ENCODE peak calls at places on chromosomes 11 and 22, in four cellular contexts. M is WTC11, S is HepG2, R is K562. H is an unnamed sample.

GRCh38 chr11:72864692-72865655 is 50.8 kb downstream of the ATG16L2 start:
- DNase-seq in M (no peak), S (no peak), R (no peak), H (no peak)

GRCh38 chr11:64357904-64358535 is 942 bp upstream of the RPS6KA4 start:
- DNase-seq in M (no peak), S (peak; percentile 20), R (peak; percentile 69), H (no peak)

GRCh38 chr11:116061322-116061721 is 557.1 kb upstream of the CADM1 start:
- DNase-seq in M (no peak), S (no peak), R (no peak), H (no peak)

GRCh38 chr11:2422461-2423156 is 21.7 kb downstream of the TRPM5 start:
- DNase-seq in M (no peak), S (no peak), R (no peak), H (no peak)

GRCh38 chr11:84887055-84887629 is 740.0 kb downstream of the DLG2 start:
- DNase-seq in M (no peak), S (no peak), R (no peak), H (no peak)

GRCh38 chr22:44620129-44620840 is 81.7 kb upstream of the PRR5 start:
- DNase-seq in M (peak; percentile 84), S (peak; percentile 49), R (peak; percentile 31), H (no peak)

GRCh38 chr11:83862691-83863090 is 576.5 kb upstream of the CCDC90B start:
- DNase-seq in M (no peak), S (no peak), R (no peak), H (no peak)

GRCh38 chr22:33853200-33854097 is 66.8 kb downstream of the LARGE1 start:
- DNase-seq in M (peak; percentile 30), S (peak; percentile 19), R (no peak), H (no peak)

GRCh38 chr11:1281974-1282365 is 27.5 kb downstream of the TOLLIP start:
- DNase-seq in M (no peak), S (no peak), R (no peak), H (no peak)

GRCh38 chr11:297666-298405 is 1.5 kb downstream of the IFITM5 start:
- DNase-seq in M (peak; percentile 21), S (peak; percentile 24), R (peak; percentile 70), H (no peak)

GRCh38 chr11:129018991-129019390 is 76.3 kb upstream of the TP53AIP1 start:
- DNase-seq in M (no peak), S (no peak), R (no peak), H (no peak)

GRCh38 chr22:50129121-50129734 is 39.4 kb downstream of the MOV10L1 start:
- DNase-seq in M (no peak), S (no peak), R (no peak), H (no peak)

GRCh38 chr11:7612661-7613393 is 60.5 kb downstream of the CYB5R2 start:
- DNase-seq in M (no peak), S (peak; percentile 88), R (no peak), H (no peak)

GRCh38 chr11:46675288-46675851 is 25.0 kb downstream of the ARHGAP1 start:
- DNase-seq in M (no peak), S (peak; percentile 55), R (no peak), H (no peak)

GRCh38 chr11:35087648-35088047 is 51.3 kb upstream of the CD44 start:
- DNase-seq in M (no peak), S (no peak), R (no peak), H (no peak)

DNA sequence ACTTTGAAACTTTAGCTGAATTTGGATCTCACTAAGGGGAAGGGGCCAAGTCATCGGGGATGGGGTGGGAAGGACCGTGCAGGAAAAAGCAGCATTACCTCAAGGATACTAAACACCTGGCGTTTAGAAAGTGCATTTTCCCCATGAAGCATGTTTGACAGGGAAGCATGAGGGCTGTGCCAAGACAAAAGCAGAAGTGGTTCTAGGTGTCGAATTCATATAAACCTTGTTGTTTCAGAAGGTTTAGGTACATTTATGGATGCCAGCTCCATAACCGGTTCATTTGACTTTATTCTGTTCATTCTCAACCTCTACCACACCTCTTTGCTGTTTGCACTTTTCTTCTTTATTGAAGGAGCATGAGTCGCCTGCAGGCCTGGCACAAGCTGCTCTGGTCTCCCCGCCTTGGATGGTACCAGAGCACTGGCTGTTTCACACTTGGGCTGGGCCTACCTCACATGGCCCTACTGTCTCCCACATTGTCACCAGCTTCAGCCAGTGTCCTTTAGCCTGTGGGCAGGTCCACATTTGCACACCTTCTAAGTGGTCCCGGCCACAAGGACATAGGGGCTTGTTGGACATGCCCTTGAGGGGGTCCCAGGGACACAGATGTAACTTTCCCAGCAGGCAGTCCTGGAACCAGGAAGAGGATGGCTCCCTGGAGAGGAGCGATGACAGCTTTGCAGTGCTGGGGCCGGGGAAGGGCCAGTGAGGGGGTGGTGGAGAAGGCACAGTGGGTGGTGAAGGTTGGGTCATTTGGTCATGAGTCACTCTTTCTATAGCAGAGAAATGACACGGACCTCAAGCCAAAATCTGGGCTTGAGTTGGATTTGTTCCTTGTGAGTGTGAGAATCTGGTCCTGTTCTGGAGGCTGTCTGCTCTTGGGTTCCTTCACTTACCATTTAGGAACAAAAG is 3.2 kb upstream of the ST14 start:
- DNase-seq in M (no peak), S (no peak), R (no peak), H (no peak)
- TF ChIP-seq ELF4 in M (no peak), S (no peak), R (no peak), H (no peak)

GRCh38 chr11:75267171-75267970 is 26.8 kb downstream of the TPBGL start:
- DNase-seq in M (no peak), S (no peak), R (peak; percentile 59), H (no peak)
- TF ChIP-seq ELF4 in M (no peak), S (no peak), R (no peak), H (no peak)

DNA sequence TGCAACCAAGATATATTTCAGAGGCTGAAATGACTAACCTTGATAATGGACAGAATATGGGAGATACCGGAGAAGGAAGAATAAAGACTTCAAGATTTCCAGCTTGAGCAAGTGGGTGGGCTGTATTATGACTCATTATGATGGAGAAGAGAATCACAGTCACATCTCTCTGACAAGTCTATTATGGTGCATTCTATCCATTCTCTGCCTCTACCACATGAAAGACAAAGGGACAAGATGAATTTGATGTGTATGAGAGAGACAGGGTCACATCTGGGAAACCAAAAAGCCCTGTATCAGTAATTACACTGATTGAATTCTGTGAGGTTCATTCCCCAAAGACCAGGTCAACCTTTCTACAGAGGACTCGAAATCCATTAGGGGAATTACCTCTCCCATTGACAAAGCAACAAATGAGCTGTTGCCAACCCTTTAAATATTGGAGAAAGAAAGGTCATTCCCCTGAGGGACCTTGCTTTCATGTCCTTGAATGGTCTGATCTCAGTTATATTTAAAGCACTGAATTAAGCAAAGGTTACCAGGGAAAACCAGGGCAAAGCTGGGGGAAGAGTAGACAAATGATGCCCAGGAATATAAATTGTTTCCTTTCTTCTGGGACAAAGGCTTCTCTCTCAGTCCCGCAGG is 109.6 kb downstream of the USP35 start:
- DNase-seq in M (no peak), S (no peak), R (no peak), H (no peak)
- TF ChIP-seq ELF4 in M (no peak), S (no peak), R (no peak), H (no peak)

DNA sequence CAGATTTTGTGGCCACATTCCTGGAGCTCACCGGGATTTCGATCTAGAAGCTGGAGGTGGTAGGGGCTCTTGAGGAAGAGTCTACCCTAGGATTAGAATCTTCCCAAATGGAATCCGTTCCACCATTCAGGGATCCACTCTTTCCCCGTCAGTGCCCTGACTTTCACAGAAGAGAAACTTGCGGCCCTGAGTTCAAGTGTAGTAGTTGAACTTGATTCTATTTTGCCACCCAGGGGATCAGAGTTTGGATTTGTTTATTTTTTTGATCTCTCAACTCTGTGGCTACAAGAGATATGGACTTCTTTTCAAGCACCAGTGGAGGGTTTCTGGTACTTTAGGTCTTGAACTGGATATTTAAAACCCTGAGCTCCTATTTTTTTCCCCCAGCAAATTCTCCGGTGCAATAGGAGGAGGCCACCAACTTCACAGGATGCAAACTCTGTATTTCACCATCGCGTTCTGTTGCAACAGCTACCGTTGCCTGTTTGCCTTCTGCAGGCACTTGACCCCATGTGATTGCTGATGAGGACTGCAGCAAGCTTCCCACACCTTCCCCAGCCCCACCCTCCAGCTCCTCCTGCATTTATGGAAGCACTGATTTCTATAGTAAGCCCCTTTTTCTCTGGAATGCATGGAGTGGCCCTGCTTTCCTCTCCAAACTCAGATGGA is 14.8 kb upstream of the MRGPRF start:
- DNase-seq in M (no peak), S (peak; percentile 56), R (no peak), H (no peak)
- TF ChIP-seq ELF4 in M (no peak), S (no peak), R (no peak), H (no peak)

GRCh38 chr11:30435488-30435887 is 112.6 kb downstream of the ARL14EP start:
- DNase-seq in M (no peak), S (no peak), R (no peak), H (no peak)
- TF ChIP-seq ELF4 in M (no peak), S (no peak), R (no peak), H (no peak)

GRCh38 chr11:28049338-28050216 is 58.4 kb downstream of the KIF18A start:
- DNase-seq in M (no peak), S (no peak), R (no peak), H (peak; percentile 9)
- TF ChIP-seq ELF4 in M (no peak), S (no peak), R (no peak), H (no peak)

GRCh38 chr11:74282863-74283484 is 28.5 kb downstream of the P4HA3 start:
- DNase-seq in M (no peak), S (no peak), R (no peak), H (no peak)

GRCh38 chr11:74283580-74284180 is 27.8 kb downstream of the P4HA3 start:
- DNase-seq in M (no peak), S (no peak), R (no peak), H (no peak)

GRCh38 chr11:74288161-74288560 is 23.3 kb downstream of the P4HA3 start:
- DNase-seq in M (no peak), S (no peak), R (no peak), H (no peak)

GRCh38 chr11:74282421-74282820 is 29.0 kb downstream of the P4HA3 start:
- DNase-seq in M (no peak), S (no peak), R (no peak), H (no peak)

DNA sequence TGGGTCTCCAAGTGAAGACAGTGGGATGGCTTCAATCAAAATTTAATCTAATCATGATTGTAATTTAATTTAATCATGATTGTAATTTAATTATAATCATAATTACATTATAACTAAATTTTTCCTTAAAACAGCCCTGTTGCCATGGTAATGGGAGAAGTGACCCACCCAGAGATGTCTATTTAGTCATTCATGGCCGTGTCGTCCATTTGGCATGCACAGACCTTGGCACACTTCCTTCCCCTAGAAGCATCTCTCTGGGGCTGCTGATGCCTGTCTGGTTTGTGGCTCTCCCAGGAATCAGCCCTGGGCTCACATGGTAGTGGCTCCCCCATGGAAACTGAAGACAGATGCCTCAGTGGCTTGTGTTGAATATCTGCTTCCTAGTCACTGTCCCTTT is 27.0 kb downstream of the P4HA3 start:
- DNase-seq in M (no peak), S (no peak), R (no peak), H (no peak)
- TF ChIP-seq ELF4 in M (no peak), S (no peak), R (no peak), H (no peak)

DNA sequence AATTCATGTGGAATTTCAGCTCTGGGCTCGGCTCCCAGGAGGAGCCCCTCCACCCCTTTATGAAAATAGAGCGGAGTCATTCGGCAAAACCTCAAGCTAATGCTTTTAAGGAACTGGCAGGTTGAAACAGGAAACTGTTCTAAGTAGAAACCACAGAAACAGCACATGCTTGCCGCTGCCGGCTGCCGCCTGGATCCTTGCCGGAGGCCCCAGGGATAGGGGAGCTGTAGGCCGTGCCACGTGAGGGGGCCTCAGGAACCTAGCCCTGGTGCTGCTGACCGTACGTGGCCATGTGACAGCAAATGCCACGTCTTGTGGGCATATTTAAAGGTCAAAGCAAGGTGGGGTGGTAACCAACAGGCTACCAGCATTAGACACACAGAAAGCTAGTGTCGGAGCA is 77.9 kb upstream of the TIMP3 start:
- DNase-seq in M (no peak), S (no peak), R (no peak), H (no peak)
- TF ChIP-seq ELF4 in M (no peak), S (no peak), R (no peak), H (no peak)